ENCODE peak calls at places on chromosomes 13 and 19, in eight cellular contexts. One of them, this sample, is unnamed.

GRCh38 chr19:18204394-18205179 is 745 bp upstream of the RAB3A start:
- DNase-seq in RWPE1: peak; percentile 73
- DNase-seq in T-helper 22 cell: no peak
- DNase-seq in CD8-positive, alpha-beta memory T cell: no peak
- DNase-seq in stimulated activated effector memory CD8-positive, alpha-beta T cell treated with anti-CD3 and anti-CD28 coated beads, Interleukin-12 subunit alpha, Interleukin-12 subunit beta, amount 100 ng/mL, for 72 hours: peak; percentile 84
- DNase-seq in KBM-7: no peak
- DNase-seq in PC-3: no peak
- DNase-seq in fibroblast of lung: no peak
- DNase-seq in this sample: no peak

GRCh38 chr13:40648841-40649240 is 17.6 kb downstream of the FOXO1 start:
- DNase-seq in KBM-7: no peak
- DNase-seq in PC-3: no peak
- DNase-seq in stimulated activated effector memory CD8-positive, alpha-beta T cell treated with anti-CD3 and anti-CD28 coated beads, Interleukin-12 subunit alpha, Interleukin-12 subunit beta, amount 100 ng/mL, for 72 hours: no peak
- DNase-seq in RWPE1: no peak
- DNase-seq in fibroblast of lung: no peak
- DNase-seq in CD8-positive, alpha-beta memory T cell: no peak
- DNase-seq in T-helper 22 cell: no peak
- DNase-seq in this sample: no peak

GRCh38 chr19:6516018-6516658 is 14.0 kb upstream of the TUBB4A start:
- DNase-seq in RWPE1: peak; percentile 97
- DNase-seq in stimulated activated effector memory CD8-positive, alpha-beta T cell treated with anti-CD3 and anti-CD28 coated beads, Interleukin-12 subunit alpha, Interleukin-12 subunit beta, amount 100 ng/mL, for 72 hours: peak; percentile 89
- DNase-seq in fibroblast of lung: peak; percentile 93
- DNase-seq in CD8-positive, alpha-beta memory T cell: peak; percentile 51
- DNase-seq in PC-3: peak; percentile 97
- DNase-seq in T-helper 22 cell: peak; percentile 53
- DNase-seq in KBM-7: peak; percentile 99
- DNase-seq in this sample: peak; percentile 98

GRCh38 chr13:92387245-92387644 is 839.4 kb upstream of the GPC6 start:
- DNase-seq in T-helper 22 cell: no peak
- DNase-seq in stimulated activated effector memory CD8-positive, alpha-beta T cell treated with anti-CD3 and anti-CD28 coated beads, Interleukin-12 subunit alpha, Interleukin-12 subunit beta, amount 100 ng/mL, for 72 hours: no peak
- DNase-seq in PC-3: no peak
- DNase-seq in RWPE1: no peak
- DNase-seq in fibroblast of lung: no peak
- DNase-seq in CD8-positive, alpha-beta memory T cell: no peak
- DNase-seq in KBM-7: no peak
- DNase-seq in this sample: no peak

GRCh38 chr19:38538386-38538785 is 79.4 kb downstream of the MAP4K1 start:
- DNase-seq in T-helper 22 cell: no peak
- DNase-seq in CD8-positive, alpha-beta memory T cell: no peak
- DNase-seq in RWPE1: no peak
- DNase-seq in PC-3: no peak
- DNase-seq in KBM-7: no peak
- DNase-seq in stimulated activated effector memory CD8-positive, alpha-beta T cell treated with anti-CD3 and anti-CD28 coated beads, Interleukin-12 subunit alpha, Interleukin-12 subunit beta, amount 100 ng/mL, for 72 hours: no peak
- DNase-seq in fibroblast of lung: peak; percentile 17
- DNase-seq in this sample: no peak

GRCh38 chr19:50796128-50796633 is 6.0 kb downstream of the ACP4 start:
- DNase-seq in PC-3: peak; percentile 33
- DNase-seq in CD8-positive, alpha-beta memory T cell: no peak
- DNase-seq in T-helper 22 cell: no peak
- DNase-seq in fibroblast of lung: no peak
- DNase-seq in RWPE1: no peak
- DNase-seq in KBM-7: peak; percentile 53
- DNase-seq in stimulated activated effector memory CD8-positive, alpha-beta T cell treated with anti-CD3 and anti-CD28 coated beads, Interleukin-12 subunit alpha, Interleukin-12 subunit beta, amount 100 ng/mL, for 72 hours: no peak
- DNase-seq in this sample: no peak

GRCh38 chr13:68509734-68510621 is 1279.8 kb upstream of the PCDH9 start:
- DNase-seq in T-helper 22 cell: no peak
- DNase-seq in fibroblast of lung: peak; percentile 1
- DNase-seq in RWPE1: no peak
- DNase-seq in KBM-7: no peak
- DNase-seq in stimulated activated effector memory CD8-positive, alpha-beta T cell treated with anti-CD3 and anti-CD28 coated beads, Interleukin-12 subunit alpha, Interleukin-12 subunit beta, amount 100 ng/mL, for 72 hours: no peak
- DNase-seq in PC-3: peak; percentile 43
- DNase-seq in CD8-positive, alpha-beta memory T cell: no peak
- DNase-seq in this sample: no peak

GRCh38 chr13:43113603-43114002 is 90.2 kb downstream of the DNAJC15 start:
- DNase-seq in PC-3: no peak
- DNase-seq in fibroblast of lung: no peak
- DNase-seq in RWPE1: no peak
- DNase-seq in T-helper 22 cell: no peak
- DNase-seq in CD8-positive, alpha-beta memory T cell: no peak
- DNase-seq in stimulated activated effector memory CD8-positive, alpha-beta T cell treated with anti-CD3 and anti-CD28 coated beads, Interleukin-12 subunit alpha, Interleukin-12 subunit beta, amount 100 ng/mL, for 72 hours: no peak
- DNase-seq in KBM-7: no peak
- DNase-seq in this sample: no peak

GRCh38 chr13:46593403-46593802 is 40.4 kb downstream of the LRCH1 start:
- DNase-seq in CD8-positive, alpha-beta memory T cell: no peak
- DNase-seq in PC-3: no peak
- DNase-seq in RWPE1: no peak
- DNase-seq in T-helper 22 cell: peak; percentile 26
- DNase-seq in KBM-7: no peak
- DNase-seq in fibroblast of lung: no peak
- DNase-seq in stimulated activated effector memory CD8-positive, alpha-beta T cell treated with anti-CD3 and anti-CD28 coated beads, Interleukin-12 subunit alpha, Interleukin-12 subunit beta, amount 100 ng/mL, for 72 hours: peak; percentile 68
- DNase-seq in this sample: no peak

GRCh38 chr19:19459707-19460251 is 54.3 kb downstream of the GATAD2A start:
- DNase-seq in stimulated activated effector memory CD8-positive, alpha-beta T cell treated with anti-CD3 and anti-CD28 coated beads, Interleukin-12 subunit alpha, Interleukin-12 subunit beta, amount 100 ng/mL, for 72 hours: peak; percentile 76
- DNase-seq in RWPE1: peak; percentile 44
- DNase-seq in fibroblast of lung: peak; percentile 76
- DNase-seq in PC-3: peak; percentile 79
- DNase-seq in CD8-positive, alpha-beta memory T cell: peak; percentile 55
- DNase-seq in T-helper 22 cell: peak; percentile 64
- DNase-seq in KBM-7: peak; percentile 72
- DNase-seq in this sample: no peak

GRCh38 chr19:14363203-14364097 is 17.8 kb upstream of the ADGRE5 start:
- DNase-seq in PC-3: peak; percentile 69
- DNase-seq in RWPE1: peak; percentile 59
- DNase-seq in KBM-7: peak; percentile 80
- DNase-seq in CD8-positive, alpha-beta memory T cell: peak; percentile 44
- DNase-seq in fibroblast of lung: peak; percentile 68
- DNase-seq in T-helper 22 cell: peak; percentile 25
- DNase-seq in stimulated activated effector memory CD8-positive, alpha-beta T cell treated with anti-CD3 and anti-CD28 coated beads, Interleukin-12 subunit alpha, Interleukin-12 subunit beta, amount 100 ng/mL, for 72 hours: peak; percentile 80
- DNase-seq in this sample: peak; percentile 86

GRCh38 chr19:47239610-47240296 is 8.8 kb upstream of the BBC3 start:
- DNase-seq in T-helper 22 cell: peak; percentile 72
- DNase-seq in KBM-7: no peak
- DNase-seq in PC-3: no peak
- DNase-seq in RWPE1: no peak
- DNase-seq in stimulated activated effector memory CD8-positive, alpha-beta T cell treated with anti-CD3 and anti-CD28 coated beads, Interleukin-12 subunit alpha, Interleukin-12 subunit beta, amount 100 ng/mL, for 72 hours: peak; percentile 86
- DNase-seq in CD8-positive, alpha-beta memory T cell: peak; percentile 64
- DNase-seq in fibroblast of lung: peak; percentile 70
- DNase-seq in this sample: no peak

GRCh38 chr19:39918183-39918651 is 16.2 kb downstream of the FCGBP start:
- DNase-seq in KBM-7: no peak
- DNase-seq in stimulated activated effector memory CD8-positive, alpha-beta T cell treated with anti-CD3 and anti-CD28 coated beads, Interleukin-12 subunit alpha, Interleukin-12 subunit beta, amount 100 ng/mL, for 72 hours: peak; percentile 29
- DNase-seq in RWPE1: no peak
- DNase-seq in T-helper 22 cell: no peak
- DNase-seq in CD8-positive, alpha-beta memory T cell: no peak
- DNase-seq in fibroblast of lung: no peak
- DNase-seq in PC-3: no peak
- DNase-seq in this sample: no peak

GRCh38 chr19:4506449-4507149 is 11.7 kb downstream of the PLIN4 start:
- DNase-seq in KBM-7: no peak
- DNase-seq in CD8-positive, alpha-beta memory T cell: no peak
- DNase-seq in fibroblast of lung: peak; percentile 72
- DNase-seq in RWPE1: peak; percentile 49
- DNase-seq in stimulated activated effector memory CD8-positive, alpha-beta T cell treated with anti-CD3 and anti-CD28 coated beads, Interleukin-12 subunit alpha, Interleukin-12 subunit beta, amount 100 ng/mL, for 72 hours: no peak
- DNase-seq in PC-3: peak; percentile 70
- DNase-seq in T-helper 22 cell: no peak
- DNase-seq in this sample: no peak